ENCODE peak calls at places on chromosomes 4 and X, in seven cellular contexts. One of them, this sample, is unnamed.

GRCh38 chr4:152038238-152038637 is 277.4 kb upstream of the GATB start:
- DNase-seq in psoas muscle: no peak
- DNase-seq in fibroblast of the aortic adventitia: peak
- DNase-seq in AG04450: peak
- DNase-seq in A549: no peak
- DNase-seq in AG10803: no peak
- DNase-seq in heart left ventricle: no peak
- DNase-seq in this sample: no peak

GRCh38 chr4:172601195-172601594 is 567.4 kb upstream of the GALNT7 start:
- DNase-seq in heart left ventricle: no peak
- DNase-seq in AG04450: no peak
- DNase-seq in fibroblast of the aortic adventitia: no peak
- DNase-seq in AG10803: no peak
- DNase-seq in psoas muscle: no peak
- DNase-seq in A549: no peak
- DNase-seq in this sample: no peak

GRCh38 chr4:40238700-40239548 is 42.1 kb downstream of the RHOH start:
- DNase-seq in heart left ventricle: no peak
- DNase-seq in psoas muscle: no peak
- DNase-seq in fibroblast of the aortic adventitia: no peak
- DNase-seq in AG10803: no peak
- DNase-seq in AG04450: no peak
- DNase-seq in A549: peak
- DNase-seq in this sample: no peak

GRCh38 chrX:356385-357034 is 30.2 kb downstream of the PPP2R3B start:
- DNase-seq in AG10803: peak
- DNase-seq in heart left ventricle: no peak
- DNase-seq in psoas muscle: no peak
- DNase-seq in A549: no peak
- DNase-seq in AG04450: peak
- DNase-seq in fibroblast of the aortic adventitia: no peak
- DNase-seq in this sample: peak

GRCh38 chr4:46927201-46927600 is 18.2 kb upstream of the COX7B2 start:
- DNase-seq in A549: no peak
- DNase-seq in AG04450: no peak
- DNase-seq in psoas muscle: no peak
- DNase-seq in AG10803: no peak
- DNase-seq in heart left ventricle: no peak
- DNase-seq in fibroblast of the aortic adventitia: no peak
- DNase-seq in this sample: no peak

GRCh38 chr4:120636120-120636630 is 286.4 kb downstream of the PRDM5 start:
- DNase-seq in AG04450: no peak
- DNase-seq in AG10803: no peak
- DNase-seq in heart left ventricle: no peak
- DNase-seq in psoas muscle: no peak
- DNase-seq in A549: no peak
- DNase-seq in fibroblast of the aortic adventitia: no peak
- DNase-seq in this sample: no peak

GRCh38 chrX:68989456-68989855 is 160.6 kb downstream of the EFNB1 start:
- DNase-seq in psoas muscle: no peak
- DNase-seq in fibroblast of the aortic adventitia: no peak
- DNase-seq in heart left ventricle: no peak
- DNase-seq in A549: no peak
- DNase-seq in AG10803: peak
- DNase-seq in AG04450: no peak
- DNase-seq in this sample: no peak

GRCh38 chrX:78517124-78517523 is 142.0 kb downstream of the RTL3 start:
- DNase-seq in AG10803: no peak
- DNase-seq in fibroblast of the aortic adventitia: peak
- DNase-seq in heart left ventricle: no peak
- DNase-seq in A549: no peak
- DNase-seq in AG04450: no peak
- DNase-seq in psoas muscle: no peak
- DNase-seq in this sample: no peak

GRCh38 chr4:8581094-8581861 is 1.1 kb downstream of the GPR78 start:
- DNase-seq in heart left ventricle: no peak
- DNase-seq in A549: no peak
- DNase-seq in psoas muscle: no peak
- DNase-seq in fibroblast of the aortic adventitia: no peak
- DNase-seq in AG04450: no peak
- DNase-seq in AG10803: no peak
- DNase-seq in this sample: no peak

GRCh38 chr4:52103314-52103713 is 52.2 kb downstream of the SPATA18 start:
- DNase-seq in AG04450: no peak
- DNase-seq in fibroblast of the aortic adventitia: peak
- DNase-seq in psoas muscle: no peak
- DNase-seq in AG10803: peak
- DNase-seq in heart left ventricle: no peak
- DNase-seq in A549: peak
- DNase-seq in this sample: no peak

GRCh38 chr4:122716825-122717448 is 15.6 kb upstream of the BBS12 start:
- DNase-seq in heart left ventricle: peak
- DNase-seq in AG10803: peak
- DNase-seq in A549: peak
- DNase-seq in fibroblast of the aortic adventitia: peak
- DNase-seq in psoas muscle: peak
- DNase-seq in AG04450: no peak
- DNase-seq in this sample: peak

GRCh38 chr4:71186566-71187398 is 152.0 kb upstream of the SLC4A4 start:
- DNase-seq in A549: peak
- DNase-seq in fibroblast of the aortic adventitia: peak
- DNase-seq in psoas muscle: peak
- DNase-seq in AG10803: peak
- DNase-seq in heart left ventricle: peak
- DNase-seq in AG04450: no peak
- DNase-seq in this sample: no peak

GRCh38 chrX:40273356-40274050 is 175.7 kb upstream of the BCOR start:
- DNase-seq in fibroblast of the aortic adventitia: peak
- DNase-seq in heart left ventricle: peak
- DNase-seq in AG04450: no peak
- DNase-seq in A549: no peak
- DNase-seq in AG10803: no peak
- DNase-seq in psoas muscle: peak
- DNase-seq in this sample: no peak

GRCh38 chr4:127965803-127966175 is 583 bp downstream of the ABHD18 start:
- DNase-seq in AG10803: peak
- DNase-seq in AG04450: no peak
- DNase-seq in A549: peak
- DNase-seq in fibroblast of the aortic adventitia: peak
- DNase-seq in psoas muscle: peak
- DNase-seq in heart left ventricle: peak
- DNase-seq in this sample: no peak

GRCh38 chrX:74613350-74614192 is 853 bp downstream of the RLIM start:
- DNase-seq in fibroblast of the aortic adventitia: peak
- DNase-seq in psoas muscle: no peak
- DNase-seq in heart left ventricle: no peak
- DNase-seq in AG04450: no peak
- DNase-seq in A549: peak
- DNase-seq in AG10803: peak
- DNase-seq in this sample: no peak

GRCh38 chr4:149008415-149009025 is 566.3 kb upstream of the NR3C2 start:
- DNase-seq in psoas muscle: no peak
- DNase-seq in AG10803: peak
- DNase-seq in A549: no peak
- DNase-seq in fibroblast of the aortic adventitia: no peak
- DNase-seq in AG04450: no peak
- DNase-seq in heart left ventricle: no peak
- DNase-seq in this sample: no peak

GRCh38 chrX:47242321-47242720 is 9.5 kb downstream of the USP11 start:
- DNase-seq in AG04450: no peak
- DNase-seq in A549: no peak
- DNase-seq in fibroblast of the aortic adventitia: no peak
- DNase-seq in AG10803: no peak
- DNase-seq in psoas muscle: no peak
- DNase-seq in heart left ventricle: no peak
- DNase-seq in this sample: no peak

GRCh38 chrX:149630681-149631292 is 805 bp downstream of the TMEM185A start:
- DNase-seq in psoas muscle: no peak
- DNase-seq in fibroblast of the aortic adventitia: peak
- DNase-seq in heart left ventricle: peak
- DNase-seq in AG10803: peak
- DNase-seq in AG04450: peak
- DNase-seq in A549: peak
- DNase-seq in this sample: no peak

GRCh38 chr4:109290918-109291317 is 11.5 kb downstream of the COL25A1 start:
- DNase-seq in psoas muscle: no peak
- DNase-seq in AG04450: no peak
- DNase-seq in A549: peak
- DNase-seq in AG10803: no peak
- DNase-seq in heart left ventricle: no peak
- DNase-seq in fibroblast of the aortic adventitia: no peak
- DNase-seq in this sample: no peak

GRCh38 chr4:153466637-153467153 is 535 bp downstream of the TMEM131L start:
- DNase-seq in psoas muscle: no peak
- DNase-seq in heart left ventricle: peak
- DNase-seq in AG04450: no peak
- DNase-seq in fibroblast of the aortic adventitia: no peak
- DNase-seq in AG10803: no peak
- DNase-seq in A549: no peak
- DNase-seq in this sample: no peak

GRCh38 chr4:76363556-76364290 is 57.2 kb downstream of the STBD1 start:
- DNase-seq in heart left ventricle: no peak
- DNase-seq in AG10803: no peak
- DNase-seq in AG04450: no peak
- DNase-seq in fibroblast of the aortic adventitia: no peak
- DNase-seq in psoas muscle: no peak
- DNase-seq in A549: no peak
- DNase-seq in this sample: no peak

GRCh38 chr4:780730-781492 is 45.0 kb downstream of the CPLX1 start:
- DNase-seq in heart left ventricle: no peak
- DNase-seq in psoas muscle: no peak
- DNase-seq in AG04450: no peak
- DNase-seq in A549: no peak
- DNase-seq in AG10803: no peak
- DNase-seq in fibroblast of the aortic adventitia: no peak
- DNase-seq in this sample: no peak

GRCh38 chr4:73620115-73620792 is at the start of gene RASSF6:
- DNase-seq in AG04450: no peak
- DNase-seq in heart left ventricle: no peak
- DNase-seq in A549: peak
- DNase-seq in psoas muscle: no peak
- DNase-seq in fibroblast of the aortic adventitia: no peak
- DNase-seq in AG10803: no peak
- DNase-seq in this sample: no peak

GRCh38 chrX:95076449-95076848 is 1402.4 kb downstream of the FAM133A start:
- DNase-seq in A549: peak
- DNase-seq in AG04450: no peak
- DNase-seq in AG10803: peak
- DNase-seq in heart left ventricle: no peak
- DNase-seq in fibroblast of the aortic adventitia: peak
- DNase-seq in psoas muscle: no peak
- DNase-seq in this sample: no peak

GRCh38 chr4:159206427-159206871 is 103.6 kb downstream of the RAPGEF2 start:
- DNase-seq in psoas muscle: no peak
- DNase-seq in AG04450: no peak
- DNase-seq in heart left ventricle: no peak
- DNase-seq in AG10803: peak
- DNase-seq in fibroblast of the aortic adventitia: peak
- DNase-seq in A549: no peak
- DNase-seq in this sample: no peak

GRCh38 chrX:130020661-130021324 is 38.4 kb downstream of the BCORL1 start:
- DNase-seq in fibroblast of the aortic adventitia: no peak
- DNase-seq in heart left ventricle: no peak
- DNase-seq in A549: no peak
- DNase-seq in psoas muscle: no peak
- DNase-seq in AG10803: no peak
- DNase-seq in AG04450: no peak
- DNase-seq in this sample: no peak

GRCh38 chrX:130027569-130027968 is 45.1 kb downstream of the BCORL1 start:
- DNase-seq in AG04450: no peak
- DNase-seq in AG10803: no peak
- DNase-seq in A549: no peak
- DNase-seq in psoas muscle: no peak
- DNase-seq in fibroblast of the aortic adventitia: no peak
- DNase-seq in heart left ventricle: no peak
- DNase-seq in this sample: no peak

GRCh38 chrX:130028196-130028595 is 45.8 kb downstream of the BCORL1 start:
- DNase-seq in psoas muscle: peak
- DNase-seq in heart left ventricle: peak
- DNase-seq in AG10803: peak
- DNase-seq in fibroblast of the aortic adventitia: peak
- DNase-seq in A549: peak
- DNase-seq in AG04450: peak
- DNase-seq in this sample: no peak

GRCh38 chrX:130025256-130025655 is 42.8 kb downstream of the BCORL1 start:
- DNase-seq in AG04450: no peak
- DNase-seq in psoas muscle: no peak
- DNase-seq in A549: peak
- DNase-seq in fibroblast of the aortic adventitia: no peak
- DNase-seq in AG10803: no peak
- DNase-seq in heart left ventricle: no peak
- DNase-seq in this sample: no peak

GRCh38 chrX:130024127-130024526 is 41.7 kb downstream of the BCORL1 start:
- DNase-seq in psoas muscle: peak
- DNase-seq in fibroblast of the aortic adventitia: peak
- DNase-seq in A549: peak
- DNase-seq in heart left ventricle: peak
- DNase-seq in AG04450: no peak
- DNase-seq in AG10803: peak
- DNase-seq in this sample: peak
- H3K4me3 ChIP-seq in psoas muscle: no peak
- H3K4me3 ChIP-seq in fibroblast of the aortic adventitia: no peak
- H3K4me3 ChIP-seq in A549: no peak
- H3K4me3 ChIP-seq in heart left ventricle: no peak
- H3K4me3 ChIP-seq in AG04450: no peak
- H3K4me3 ChIP-seq in AG10803: no peak
- H3K4me3 ChIP-seq in this sample: no peak

DNA sequence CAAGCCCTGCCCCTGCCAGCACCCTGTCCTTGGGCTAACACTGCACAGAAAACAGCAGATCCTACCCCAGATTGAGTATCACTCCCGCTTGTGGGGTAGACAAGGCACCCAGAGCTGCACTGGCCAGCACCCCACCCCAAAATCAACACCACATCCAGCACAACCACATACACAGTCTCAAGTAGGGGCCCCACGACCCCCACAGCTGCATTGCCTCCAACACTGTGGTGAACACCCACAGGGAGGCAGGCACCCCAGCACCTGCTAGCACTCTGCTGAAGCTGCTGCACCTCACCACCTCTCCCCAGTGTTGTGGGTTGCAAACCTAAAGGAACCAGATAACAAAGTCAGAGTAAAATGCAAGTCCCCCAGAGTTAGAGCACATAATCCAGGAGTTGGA is 589.9 kb downstream of the PCDH19 start:
- DNase-seq in AG10803: no peak
- DNase-seq in heart left ventricle: no peak
- DNase-seq in AG04450: no peak
- DNase-seq in A549: no peak
- DNase-seq in psoas muscle: no peak
- DNase-seq in fibroblast of the aortic adventitia: no peak
- DNase-seq in this sample: no peak
- TF ChIP-seq CTCF in AG10803: no peak
- TF ChIP-seq CTCF in heart left ventricle: no peak
- TF ChIP-seq CTCF in AG04450: no peak
- TF ChIP-seq CTCF in A549: no peak
- TF ChIP-seq CTCF in psoas muscle: no peak
- TF ChIP-seq CTCF in fibroblast of the aortic adventitia: no peak
- TF ChIP-seq CTCF in this sample: no peak

GRCh38 chr4:93827272-93827947 is 1.1 kb upstream of the ATOH1 start:
- DNase-seq in A549: no peak
- DNase-seq in heart left ventricle: no peak
- DNase-seq in psoas muscle: no peak
- DNase-seq in AG10803: no peak
- DNase-seq in AG04450: no peak
- DNase-seq in fibroblast of the aortic adventitia: no peak
- DNase-seq in this sample: no peak
- H3K4me3 ChIP-seq in A549: no peak
- H3K4me3 ChIP-seq in heart left ventricle: no peak
- H3K4me3 ChIP-seq in psoas muscle: peak
- H3K4me3 ChIP-seq in AG10803: no peak
- H3K4me3 ChIP-seq in AG04450: no peak
- H3K4me3 ChIP-seq in fibroblast of the aortic adventitia: no peak
- H3K4me3 ChIP-seq in this sample: no peak

GRCh38 chrX:15815779-15816452 is 25.6 kb downstream of the ZRSR2 start:
- DNase-seq in psoas muscle: no peak
- DNase-seq in heart left ventricle: peak
- DNase-seq in fibroblast of the aortic adventitia: peak
- DNase-seq in AG10803: peak
- DNase-seq in AG04450: no peak
- DNase-seq in A549: peak
- DNase-seq in this sample: no peak
- TF ChIP-seq CTCF in psoas muscle: peak
- TF ChIP-seq CTCF in heart left ventricle: no peak
- TF ChIP-seq CTCF in fibroblast of the aortic adventitia: peak
- TF ChIP-seq CTCF in AG10803: peak
- TF ChIP-seq CTCF in AG04450: peak
- TF ChIP-seq CTCF in A549: no peak
- TF ChIP-seq CTCF in this sample: peak

This sample was measured in HFF-Myc.